ENCODE peak calls at places on chromosomes 7 and 10, in seven cellular contexts. One of them, this sample, is unnamed.
A peak's percentile ranks its signal among the peaks of the same experiment; 100 is the strongest.

GRCh38 chr7:108408294-108409004 is 47.8 kb downstream of the NRCAM start:
- DNase-seq in mesenchymal stem cell: no peak
- DNase-seq in neuronal stem cell: no peak
- DNase-seq in IMR-90: no peak
- DNase-seq in trophoblast cell: no peak
- DNase-seq in mesendoderm: no peak
- DNase-seq in H1: no peak
- DNase-seq in this sample: no peak

GRCh38 chr7:96354881-96355280 is 33.0 kb upstream of the SLC25A13 start:
- DNase-seq in mesenchymal stem cell: no peak
- DNase-seq in neuronal stem cell: no peak
- DNase-seq in IMR-90: no peak
- DNase-seq in trophoblast cell: no peak
- DNase-seq in mesendoderm: peak; percentile 92
- DNase-seq in H1: no peak
- DNase-seq in this sample: no peak

GRCh38 chr10:127151981-127152699 is 44.3 kb downstream of the INSYN2A start:
- DNase-seq in mesenchymal stem cell: peak; percentile 59
- DNase-seq in neuronal stem cell: no peak
- DNase-seq in IMR-90: peak; percentile 72
- DNase-seq in trophoblast cell: no peak
- DNase-seq in mesendoderm: peak; percentile 48
- DNase-seq in H1: no peak
- DNase-seq in this sample: no peak

GRCh38 chr10:49177391-49178355 is 10.5 kb downstream of the TMEM273 start:
- DNase-seq in mesenchymal stem cell: peak; percentile 89
- DNase-seq in neuronal stem cell: no peak
- DNase-seq in IMR-90: peak; percentile 96
- DNase-seq in trophoblast cell: peak; percentile 46
- DNase-seq in mesendoderm: no peak
- DNase-seq in H1: no peak
- DNase-seq in this sample: no peak

GRCh38 chr7:5143935-5144903 is 45.8 kb upstream of the WIPI2 start:
- DNase-seq in mesenchymal stem cell: no peak
- DNase-seq in neuronal stem cell: no peak
- DNase-seq in IMR-90: peak; percentile 1
- DNase-seq in trophoblast cell: no peak
- DNase-seq in mesendoderm: no peak
- DNase-seq in H1: no peak
- DNase-seq in this sample: no peak

GRCh38 chr10:94052901-94053638 is 59.3 kb downstream of the PLCE1 start:
- DNase-seq in mesenchymal stem cell: no peak
- DNase-seq in neuronal stem cell: no peak
- DNase-seq in IMR-90: no peak
- DNase-seq in trophoblast cell: no peak
- DNase-seq in mesendoderm: no peak
- DNase-seq in H1: no peak
- DNase-seq in this sample: no peak

GRCh38 chr10:11787846-11788245 is 35.3 kb upstream of the PROSER2 start:
- DNase-seq in mesenchymal stem cell: no peak
- DNase-seq in neuronal stem cell: no peak
- DNase-seq in IMR-90: no peak
- DNase-seq in trophoblast cell: no peak
- DNase-seq in mesendoderm: no peak
- DNase-seq in H1: no peak
- DNase-seq in this sample: no peak

GRCh38 chr10:66928000-66928770 is 2.3 kb downstream of the LRRTM3 start:
- DNase-seq in mesenchymal stem cell: no peak
- DNase-seq in neuronal stem cell: no peak
- DNase-seq in IMR-90: peak; percentile 12
- DNase-seq in trophoblast cell: no peak
- DNase-seq in mesendoderm: peak; percentile 38
- DNase-seq in H1: peak; percentile 52
- DNase-seq in this sample: peak; percentile 43

GRCh38 chr10:72612203-72612826 is 13.6 kb downstream of the MICU1 start:
- DNase-seq in mesenchymal stem cell: peak; percentile 17
- DNase-seq in neuronal stem cell: no peak
- DNase-seq in IMR-90: no peak
- DNase-seq in trophoblast cell: no peak
- DNase-seq in mesendoderm: no peak
- DNase-seq in H1: no peak
- DNase-seq in this sample: no peak

GRCh38 chr7:128697301-128697905 is 25.3 kb downstream of the GARIN1A start:
- DNase-seq in mesenchymal stem cell: peak; percentile 73
- DNase-seq in neuronal stem cell: peak; percentile 62
- DNase-seq in IMR-90: peak; percentile 44
- DNase-seq in trophoblast cell: peak; percentile 38
- DNase-seq in mesendoderm: peak; percentile 83
- DNase-seq in H1: peak; percentile 97
- DNase-seq in this sample: peak; percentile 91

GRCh38 chr10:85513450-85513849 is 853.1 kb downstream of the GRID1 start:
- DNase-seq in mesenchymal stem cell: no peak
- DNase-seq in neuronal stem cell: no peak
- DNase-seq in IMR-90: no peak
- DNase-seq in trophoblast cell: no peak
- DNase-seq in mesendoderm: no peak
- DNase-seq in H1: no peak
- DNase-seq in this sample: no peak

GRCh38 chr10:38600696-38601095 is 506.6 kb downstream of the ZNF37A start:
- DNase-seq in mesenchymal stem cell: no peak
- DNase-seq in neuronal stem cell: no peak
- DNase-seq in IMR-90: no peak
- DNase-seq in trophoblast cell: no peak
- DNase-seq in mesendoderm: no peak
- DNase-seq in H1: no peak
- DNase-seq in this sample: no peak

GRCh38 chr7:158357106-158357897 is 230.3 kb downstream of the PTPRN2 start:
- DNase-seq in mesenchymal stem cell: no peak
- DNase-seq in neuronal stem cell: no peak
- DNase-seq in IMR-90: no peak
- DNase-seq in trophoblast cell: no peak
- DNase-seq in mesendoderm: no peak
- DNase-seq in H1: peak; percentile 43
- DNase-seq in this sample: no peak

GRCh38 chr7:53397911-53398310 is 362.5 kb downstream of the POM121L12 start:
- DNase-seq in mesenchymal stem cell: peak; percentile 3
- DNase-seq in neuronal stem cell: no peak
- DNase-seq in IMR-90: no peak
- DNase-seq in trophoblast cell: peak; percentile 30
- DNase-seq in mesendoderm: no peak
- DNase-seq in H1: no peak
- DNase-seq in this sample: no peak

GRCh38 chr10:9608592-9608991 is 1409.1 kb upstream of the CELF2 start:
- DNase-seq in mesenchymal stem cell: peak; percentile 53
- DNase-seq in neuronal stem cell: no peak
- DNase-seq in IMR-90: peak; percentile 50
- DNase-seq in trophoblast cell: no peak
- DNase-seq in mesendoderm: peak; percentile 18
- DNase-seq in H1: no peak
- DNase-seq in this sample: no peak

GRCh38 chr10:66941491-66941890 is 15.7 kb downstream of the LRRTM3 start:
- DNase-seq in mesenchymal stem cell: no peak
- DNase-seq in neuronal stem cell: no peak
- DNase-seq in IMR-90: no peak
- DNase-seq in trophoblast cell: no peak
- DNase-seq in mesendoderm: no peak
- DNase-seq in H1: no peak
- DNase-seq in this sample: no peak

GRCh38 chr7:137073571-137074325 is 205.3 kb downstream of the CHRM2 start:
- DNase-seq in mesenchymal stem cell: peak; percentile 72
- DNase-seq in neuronal stem cell: no peak
- DNase-seq in IMR-90: peak; percentile 74
- DNase-seq in trophoblast cell: peak; percentile 68
- DNase-seq in mesendoderm: peak; percentile 6
- DNase-seq in H1: no peak
- DNase-seq in this sample: no peak

GRCh38 chr10:100912013-100912608 is 652 bp upstream of the SLF2 start:
- DNase-seq in mesenchymal stem cell: no peak
- DNase-seq in neuronal stem cell: no peak
- DNase-seq in IMR-90: peak; percentile 49
- DNase-seq in trophoblast cell: no peak
- DNase-seq in mesendoderm: peak; percentile 17
- DNase-seq in H1: no peak
- DNase-seq in this sample: no peak

GRCh38 chr10:132833421-132834111 is 47.6 kb upstream of the NKX6-2 start:
- DNase-seq in mesenchymal stem cell: no peak
- DNase-seq in neuronal stem cell: no peak
- DNase-seq in IMR-90: no peak
- DNase-seq in trophoblast cell: no peak
- DNase-seq in mesendoderm: no peak
- DNase-seq in H1: no peak
- DNase-seq in this sample: peak; percentile 23

GRCh38 chr10:119303886-119304285 is 96.5 kb downstream of the GRK5 start:
- DNase-seq in mesenchymal stem cell: no peak
- DNase-seq in neuronal stem cell: no peak
- DNase-seq in IMR-90: no peak
- DNase-seq in trophoblast cell: peak; percentile 51
- DNase-seq in mesendoderm: no peak
- DNase-seq in H1: no peak
- DNase-seq in this sample: no peak

GRCh38 chr7:107813524-107813923 is 10.5 kb upstream of the SLC26A3 start:
- DNase-seq in mesenchymal stem cell: no peak
- DNase-seq in neuronal stem cell: no peak
- DNase-seq in IMR-90: no peak
- DNase-seq in trophoblast cell: no peak
- DNase-seq in mesendoderm: no peak
- DNase-seq in H1: no peak
- DNase-seq in this sample: no peak

GRCh38 chr10:24912214-24912613 is 40.2 kb downstream of the PRTFDC1 start:
- DNase-seq in mesenchymal stem cell: peak; percentile 46
- DNase-seq in neuronal stem cell: no peak
- DNase-seq in IMR-90: peak; percentile 43
- DNase-seq in trophoblast cell: no peak
- DNase-seq in mesendoderm: no peak
- DNase-seq in H1: no peak
- DNase-seq in this sample: no peak
- H4K8ac ChIP-seq in mesenchymal stem cell: no peak overlapping the region
- H4K8ac ChIP-seq in neuronal stem cell: no peak overlapping the region
- H4K8ac ChIP-seq in IMR-90: no peak overlapping the region
- H4K8ac ChIP-seq in trophoblast cell: no peak overlapping the region
- H4K8ac ChIP-seq in mesendoderm: no peak overlapping the region
- H4K8ac ChIP-seq in H1: no peak overlapping the region
- H4K8ac ChIP-seq in this sample: no peak overlapping the region

GRCh38 chr10:110506448-110506847 is 8.7 kb downstream of the DUSP5 start:
- DNase-seq in mesenchymal stem cell: no peak
- DNase-seq in neuronal stem cell: no peak
- DNase-seq in IMR-90: no peak
- DNase-seq in trophoblast cell: no peak
- DNase-seq in mesendoderm: no peak
- DNase-seq in H1: no peak
- DNase-seq in this sample: no peak

GRCh38 chr10:110507303-110507702 is 9.6 kb downstream of the DUSP5 start:
- DNase-seq in mesenchymal stem cell: no peak
- DNase-seq in neuronal stem cell: no peak
- DNase-seq in IMR-90: no peak
- DNase-seq in trophoblast cell: no peak
- DNase-seq in mesendoderm: no peak
- DNase-seq in H1: no peak
- DNase-seq in this sample: no peak

GRCh38 chr10:110504111-110504735 is 6.5 kb downstream of the DUSP5 start:
- DNase-seq in mesenchymal stem cell: peak; percentile 96
- DNase-seq in neuronal stem cell: no peak
- DNase-seq in IMR-90: peak; percentile 91
- DNase-seq in trophoblast cell: no peak
- DNase-seq in mesendoderm: no peak
- DNase-seq in H1: no peak
- DNase-seq in this sample: no peak

GRCh38 chr10:110503528-110504110 is 5.9 kb downstream of the DUSP5 start:
- DNase-seq in mesenchymal stem cell: no peak
- DNase-seq in neuronal stem cell: no peak
- DNase-seq in IMR-90: no peak
- DNase-seq in trophoblast cell: no peak
- DNase-seq in mesendoderm: no peak
- DNase-seq in H1: no peak
- DNase-seq in this sample: no peak

GRCh38 chr10:110505130-110505815 is 7.6 kb downstream of the DUSP5 start:
- DNase-seq in mesenchymal stem cell: no peak
- DNase-seq in neuronal stem cell: no peak
- DNase-seq in IMR-90: no peak
- DNase-seq in trophoblast cell: no peak
- DNase-seq in mesendoderm: no peak
- DNase-seq in H1: no peak
- DNase-seq in this sample: no peak
- H3K4me1 ChIP-seq in mesenchymal stem cell: peaks cover 13% of the 10 kb centered on the region
- H3K4me1 ChIP-seq in neuronal stem cell: peaks cover 6% of the 10 kb centered on the region
- H3K4me1 ChIP-seq in IMR-90: peaks cover 25% of the 10 kb centered on the region
- H3K4me1 ChIP-seq in trophoblast cell: peaks cover 18% of the 10 kb centered on the region
- H3K4me1 ChIP-seq in mesendoderm: peaks cover 12% of the 10 kb centered on the region
- H3K4me1 ChIP-seq in H1: peaks cover 5% of the 10 kb centered on the region
- H3K4me1 ChIP-seq in this sample: peaks cover 11% of the 10 kb centered on the region

GRCh38 chr7:21137640-21138039 is 290.2 kb upstream of the SP4 start:
- DNase-seq in mesenchymal stem cell: no peak
- DNase-seq in neuronal stem cell: no peak
- DNase-seq in IMR-90: no peak
- DNase-seq in trophoblast cell: no peak
- DNase-seq in mesendoderm: no peak
- DNase-seq in H1: no peak
- DNase-seq in this sample: no peak

GRCh38 chr7:21141476-21141875 is 286.4 kb upstream of the SP4 start:
- DNase-seq in mesenchymal stem cell: no peak
- DNase-seq in neuronal stem cell: no peak
- DNase-seq in IMR-90: no peak
- DNase-seq in trophoblast cell: no peak
- DNase-seq in mesendoderm: peak; percentile 48
- DNase-seq in H1: no peak
- DNase-seq in this sample: no peak

GRCh38 chr7:21142081-21142480 is 285.8 kb upstream of the SP4 start:
- DNase-seq in mesenchymal stem cell: no peak
- DNase-seq in neuronal stem cell: no peak
- DNase-seq in IMR-90: no peak
- DNase-seq in trophoblast cell: no peak
- DNase-seq in mesendoderm: no peak
- DNase-seq in H1: no peak
- DNase-seq in this sample: no peak

GRCh38 chr7:21135437-21135836 is 292.4 kb upstream of the SP4 start:
- DNase-seq in mesenchymal stem cell: no peak
- DNase-seq in neuronal stem cell: no peak
- DNase-seq in IMR-90: no peak
- DNase-seq in trophoblast cell: no peak
- DNase-seq in mesendoderm: no peak
- DNase-seq in H1: no peak
- DNase-seq in this sample: no peak

DNA sequence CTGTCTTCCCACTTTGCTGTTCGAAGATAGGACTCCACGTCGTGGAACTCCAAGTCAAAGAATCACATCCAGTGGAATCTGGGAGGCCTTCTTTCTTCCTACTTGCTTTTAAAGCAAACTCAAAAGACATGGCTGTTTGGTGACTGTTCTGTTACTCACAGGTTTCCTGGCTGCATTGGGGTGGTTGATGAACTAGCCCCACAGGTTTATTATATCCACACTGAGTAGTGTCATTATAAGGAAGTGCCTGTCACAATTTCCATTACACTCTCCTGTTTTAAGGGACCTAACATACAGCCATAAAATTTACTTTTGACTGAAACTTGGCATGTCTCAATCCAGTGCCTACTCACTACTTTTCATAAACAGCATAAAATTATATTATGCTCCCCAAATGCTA is 287.3 kb upstream of the SP4 start:
- DNase-seq in mesenchymal stem cell: no peak
- DNase-seq in neuronal stem cell: no peak
- DNase-seq in IMR-90: no peak
- DNase-seq in trophoblast cell: no peak
- DNase-seq in mesendoderm: no peak
- DNase-seq in H1: no peak
- DNase-seq in this sample: no peak
- H4K8ac ChIP-seq in mesenchymal stem cell: no peak overlapping the region
- H4K8ac ChIP-seq in neuronal stem cell: no peak overlapping the region
- H4K8ac ChIP-seq in IMR-90: no peak overlapping the region
- H4K8ac ChIP-seq in trophoblast cell: no peak overlapping the region
- H4K8ac ChIP-seq in mesendoderm: no peak overlapping the region
- H4K8ac ChIP-seq in H1: no peak overlapping the region
- H4K8ac ChIP-seq in this sample: no peak overlapping the region

GRCh38 chr7:40827217-40828085 is 692.6 kb downstream of the SUGCT start:
- DNase-seq in mesenchymal stem cell: peak; percentile 16
- DNase-seq in neuronal stem cell: peak; percentile 21
- DNase-seq in IMR-90: no peak
- DNase-seq in trophoblast cell: no peak
- DNase-seq in mesendoderm: peak; percentile 11
- DNase-seq in H1: no peak
- DNase-seq in this sample: no peak
- H3K4me1 ChIP-seq in mesenchymal stem cell: peaks cover 9% of the 10 kb centered on the region
- H3K4me1 ChIP-seq in neuronal stem cell: peaks cover 35% of the 10 kb centered on the region
- H3K4me1 ChIP-seq in IMR-90: peaks cover 16% of the 10 kb centered on the region
- H3K4me1 ChIP-seq in trophoblast cell: peaks cover 16% of the 10 kb centered on the region
- H3K4me1 ChIP-seq in mesendoderm: no peaks in the 10 kb centered on the region
- H3K4me1 ChIP-seq in H1: peaks cover 6% of the 10 kb centered on the region
- H3K4me1 ChIP-seq in this sample: peaks cover 7% of the 10 kb centered on the region

This sample was measured in H9.